ENCODE peak calls at places on chromosomes 5 and 9, in five cellular contexts. U, V, B, W and Q are unnamed samples.

GRCh38 chr5:16855475-16855874 is 80.6 kb downstream of the MYO10 start:
- DNase-seq in V (no peak), W (peak; percentile 76), B (no peak), U (no peak), Q (no peak)

GRCh38 chr9:134569626-134570025 is 72.0 kb upstream of the COL5A1 start:
- DNase-seq in V (no peak), U (no peak), B (no peak), W (no peak), Q (no peak)

GRCh38 chr5:84059672-84060071 is 325.0 kb downstream of the EDIL3 start:
- DNase-seq in V (no peak), U (no peak), B (no peak), W (no peak), Q (no peak)

GRCh38 chr5:35138232-35138631 is 90.5 kb upstream of the AGXT2 start:
- DNase-seq in B (no peak), V (no peak), W (peak; percentile 93), U (no peak), Q (no peak)

GRCh38 chr5:33457124-33457523 is 16.4 kb downstream of the TARS1 start:
- DNase-seq in V (no peak), U (no peak), B (no peak), W (peak; percentile 82), Q (no peak)

GRCh38 chr9:110270211-110270995 is 14.1 kb upstream of the TXN start:
- DNase-seq in B (no peak), V (no peak), W (no peak), U (no peak), Q (no peak)

GRCh38 chr5:167155387-167156051 is 1135.9 kb upstream of the WWC1 start:
- DNase-seq in V (no peak), W (no peak), B (no peak), U (no peak), Q (no peak)

GRCh38 chr9:16417749-16418148 is 452.7 kb downstream of the BNC2 start:
- DNase-seq in V (no peak), U (no peak), W (no peak), B (no peak), Q (no peak)

GRCh38 chr5:33049845-33050244 is 338.7 kb downstream of the NPR3 start:
- DNase-seq in V (no peak), W (peak; percentile 87), U (no peak), B (no peak), Q (peak; percentile 80)

GRCh38 chr5:141149812-141150211 is at the start of gene PCDHB6:
- DNase-seq in V (no peak), U (no peak), B (no peak), W (peak; percentile 18), Q (no peak)

GRCh38 chr5:97078958-97079357 is 63.5 kb downstream of the LIX1 start:
- DNase-seq in W (no peak), U (no peak), B (no peak), V (no peak), Q (no peak)

GRCh38 chr5:98365126-98365525 is 408.3 kb upstream of the RGMB start:
- DNase-seq in U (no peak), B (no peak), W (no peak), V (no peak), Q (no peak)

GRCh38 chr5:372911-373709 is 51.6 kb downstream of the AHRR start:
- DNase-seq in V (no peak), U (peak; percentile 14), B (no peak), W (no peak), Q (no peak)

GRCh38 chr5:91182763-91183162 is 200.4 kb downstream of the ARRDC3 start:
- DNase-seq in W (peak; percentile 85), B (no peak), U (no peak), V (no peak), Q (no peak)

GRCh38 chr5:125659316-125660071 is 763.7 kb upstream of the GRAMD2B start:
- DNase-seq in U (no peak), V (no peak), B (no peak), W (no peak), Q (no peak)

GRCh38 chr5:1385395-1386273 is 40.7 kb upstream of the CLPTM1L start:
- DNase-seq in W (peak; percentile 40), V (peak; percentile 86), B (peak; percentile 64), U (peak; percentile 62), Q (peak; percentile 44)

GRCh38 chr5:52521236-52521635 is 266.5 kb upstream of the ITGA1 start:
- DNase-seq in B (no peak), V (no peak), U (no peak), W (no peak), Q (no peak)

GRCh38 chr5:34410411-34411139 is 245.6 kb upstream of the RAI14 start:
- DNase-seq in W (peak; percentile 79), U (no peak), V (no peak), B (no peak), Q (no peak)

GRCh38 chr5:103562453-103563157 is at the start of gene NUDT12:
- DNase-seq in U (peak; percentile 34), W (peak; percentile 65), B (peak; percentile 46), V (peak; percentile 9), Q (peak; percentile 81)

GRCh38 chr5:122661496-122662180 is 113.2 kb upstream of the SNX2 start:
- DNase-seq in V (no peak), W (peak; percentile 36), B (no peak), U (no peak), Q (no peak)